ENCODE peak calls at places on chromosomes 5 and 9, in nine cellular contexts. A, E, K, M, Y, B, L, C and G are unnamed samples. For H3K9me3 and H3K27me3, the result is how much of the 10 kb centered on the place peaks cover.

GRCh38 chr5:6758201-6758600 is 45.0 kb downstream of the TENT4A start:
- DNase-seq in A (no peak), E (no peak), K (no peak), M (no peak), Y (no peak), B (no peak), L (no peak), C (peak), G (peak)

GRCh38 chr9:8880031-8880430 is 1080.5 kb upstream of the DMAC1 start:
- DNase-seq in A (no peak), E (no peak), K (no peak), M (no peak), Y (no peak), B (no peak), L (no peak), C (no peak), G (no peak)

GRCh38 chr9:70406446-70406862 is 8.0 kb downstream of the KLF9 start:
- DNase-seq in A (no peak), E (peak), K (no peak), M (peak), Y (no peak), B (no peak), L (no peak), C (no peak), G (no peak)

GRCh38 chr9:120676767-120677402 is 37.4 kb downstream of the MEGF9 start:
- DNase-seq in A (no peak), E (no peak), K (no peak), M (no peak), Y (no peak), B (no peak), L (no peak), C (no peak), G (no peak)

GRCh38 chr5:64166201-64166959 is 737 bp downstream of the RNF180 start:
- DNase-seq in A (no peak), E (no peak), K (no peak), M (no peak), Y (peak), B (peak), L (peak), C (no peak), G (no peak)

GRCh38 chr9:113934826-113935676 is 58.9 kb downstream of the ZNF618 start:
- DNase-seq in A (no peak), E (no peak), K (no peak), M (no peak), Y (no peak), B (peak), L (no peak), C (no peak), G (no peak)

GRCh38 chr5:32443145-32443540 is 1.4 kb downstream of the ZFR start:
- DNase-seq in A (no peak), E (no peak), K (peak), M (no peak), Y (no peak), B (no peak), L (no peak), C (no peak), G (no peak)

GRCh38 chr5:22504411-22504810 is 348.7 kb downstream of the CDH12 start:
- DNase-seq in A (no peak), E (no peak), K (no peak), M (no peak), Y (no peak), B (no peak), L (no peak), C (peak), G (no peak)

GRCh38 chr9:92964981-92965758 is 17.8 kb downstream of the FGD3 start:
- DNase-seq in A (no peak), E (no peak), K (no peak), M (peak), Y (no peak), B (no peak), L (no peak), C (no peak), G (no peak)

GRCh38 chr9:4866239-4866969 is 73.7 kb downstream of the RCL1 start:
- DNase-seq in A (no peak), E (no peak), K (no peak), M (no peak), Y (no peak), B (no peak), L (no peak), C (no peak), G (peak)

GRCh38 chr5:16897284-16897704 is 38.8 kb downstream of the MYO10 start:
- DNase-seq in A (no peak), E (no peak), K (peak), M (no peak), Y (no peak), B (no peak), L (no peak), C (no peak), G (no peak)

GRCh38 chr5:12099296-12099695 is 195.1 kb upstream of the CTNND2 start:
- DNase-seq in A (no peak), E (no peak), K (no peak), M (no peak), Y (no peak), B (no peak), L (no peak), C (no peak), G (no peak)

GRCh38 chr5:168950241-168950951 is 350.5 kb downstream of the SLIT3 start:
- DNase-seq in A (no peak), E (no peak), K (no peak), M (no peak), Y (no peak), B (no peak), L (no peak), C (no peak), G (no peak)

GRCh38 chr9:34380511-34381315 is 4.0 kb upstream of the MYORG start:
- DNase-seq in A (no peak), E (peak), K (no peak), M (peak), Y (peak), B (peak), L (peak), C (no peak), G (peak)

GRCh38 chr9:8014987-8015682 is 215.6 kb upstream of the DMAC1 start:
- DNase-seq in A (no peak), E (no peak), K (no peak), M (no peak), Y (no peak), B (no peak), L (no peak), C (no peak), G (no peak)

GRCh38 chr5:108379722-108380530 is 2.0 kb downstream of the FBXL17 start:
- DNase-seq in A (no peak), E (no peak), K (no peak), M (no peak), Y (no peak), B (no peak), L (no peak), C (no peak), G (no peak)

GRCh38 chr9:74570879-74571512 is 73.9 kb downstream of the RORB start:
- DNase-seq in A (no peak), E (no peak), K (no peak), M (no peak), Y (no peak), B (no peak), L (no peak), C (peak), G (no peak)

GRCh38 chr5:32474201-32474854 is 29.8 kb upstream of the ZFR start:
- DNase-seq in A (no peak), E (no peak), K (no peak), M (peak), Y (no peak), B (no peak), L (no peak), C (no peak), G (no peak)

GRCh38 chr9:30630459-30630858 is 1754.0 kb upstream of the ACO1 start:
- DNase-seq in A (no peak), E (no peak), K (no peak), M (no peak), Y (no peak), B (no peak), L (no peak), C (no peak), G (no peak)

GRCh38 chr9:83583151-83584014 is 39.6 kb upstream of the IDNK start:
- DNase-seq in A (peak), E (peak), K (no peak), M (peak), Y (peak), B (peak), L (peak), C (peak), G (no peak)

GRCh38 chr9:114184071-114184470 is 28.7 kb downstream of the COL27A1 start:
- DNase-seq in A (no peak), E (no peak), K (no peak), M (no peak), Y (no peak), B (no peak), L (no peak), C (no peak), G (no peak)

GRCh38 chr9:115952667-115953316 is 200.8 kb upstream of the PAPPA start:
- DNase-seq in A (no peak), E (no peak), K (peak), M (no peak), Y (no peak), B (no peak), L (no peak), C (no peak), G (no peak)

GRCh38 chr5:124997186-124997893 is 250.9 kb upstream of the ZNF608 start:
- DNase-seq in A (no peak), E (no peak), K (no peak), M (no peak), Y (no peak), B (no peak), L (no peak), C (no peak), G (no peak)
- H3K27ac ChIP-seq in A (no peak), E (no peak), K (peak), M (no peak), Y (no peak), B (no peak), L (no peak), C (no peak), G (no peak)

DNA sequence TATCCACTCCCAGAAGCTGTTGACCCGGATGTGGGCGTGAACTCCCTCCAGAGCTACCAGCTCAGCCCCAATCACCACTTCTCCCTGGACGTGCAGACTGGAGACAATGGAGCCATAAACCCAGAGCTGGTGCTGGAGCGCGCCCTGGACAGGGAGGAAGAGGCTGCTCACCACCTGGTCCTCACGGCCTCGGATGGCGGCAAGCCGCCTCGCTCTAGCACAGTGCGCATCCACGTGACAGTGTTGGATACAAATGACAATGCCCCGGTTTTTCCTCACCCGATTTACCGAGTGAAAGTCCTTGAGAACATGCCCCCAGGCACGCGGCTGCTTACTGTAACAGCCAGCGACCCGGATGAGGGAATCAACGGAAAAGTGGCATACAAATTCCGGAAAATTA is 834 bp downstream of the PCDHGA8 start:
- DNase-seq in A (no peak), E (no peak), K (no peak), M (no peak), Y (no peak), B (no peak), L (no peak), C (no peak), G (no peak)
- H3K9me3 ChIP-seq in A (under half), E (under half), K (under half), M (half or more), Y (under half), B (under half), L (half or more), C (under half), G (under half)

DNA sequence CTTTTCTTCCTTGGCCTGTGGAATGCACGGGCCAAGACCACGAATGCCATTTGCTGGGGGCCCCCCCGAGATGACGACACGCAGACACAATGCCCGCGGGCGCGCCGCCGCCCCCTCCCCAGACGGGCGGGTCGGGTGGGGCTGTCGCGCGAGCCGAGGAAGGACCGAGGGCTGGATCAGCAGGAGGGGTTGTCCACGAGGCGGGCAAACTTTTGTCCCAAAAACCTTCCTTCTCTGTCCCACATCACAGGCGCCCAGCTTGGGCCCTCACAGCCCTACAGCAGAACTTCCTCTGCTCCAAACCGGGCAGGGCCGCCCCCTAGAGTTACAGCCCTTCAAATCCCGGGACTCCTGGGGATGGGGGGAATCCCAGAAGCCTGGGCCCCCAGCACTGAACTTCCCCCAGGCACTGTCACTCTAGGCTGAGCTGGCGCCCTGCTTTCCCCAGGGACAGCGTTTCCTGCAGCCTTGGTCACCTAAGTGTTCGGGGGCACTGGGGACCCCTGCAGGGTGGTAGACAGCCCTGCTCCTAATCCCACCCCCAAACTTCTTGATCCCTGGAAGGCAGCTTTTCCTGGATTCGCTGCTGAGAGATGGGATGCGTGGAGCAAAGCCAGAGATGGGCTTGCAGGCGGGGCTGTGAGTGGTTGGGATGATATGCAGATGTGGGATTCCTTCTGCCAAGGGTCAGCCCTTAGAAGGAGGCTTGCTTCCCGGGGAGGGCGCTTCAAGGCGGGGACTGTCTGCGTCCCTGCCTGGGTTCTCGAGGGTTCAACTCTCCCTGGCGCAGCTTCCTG is 980 bp downstream of the COL5A1 start:
- DNase-seq in A (no peak), E (peak), K (no peak), M (peak), Y (peak), B (peak), L (peak), C (peak), G (peak)
- H3K27me3 ChIP-seq in A (under half), E (under half), K (half or more), M (under half), Y (under half), B (under half), L (under half), C (under half), G (under half)

DNA sequence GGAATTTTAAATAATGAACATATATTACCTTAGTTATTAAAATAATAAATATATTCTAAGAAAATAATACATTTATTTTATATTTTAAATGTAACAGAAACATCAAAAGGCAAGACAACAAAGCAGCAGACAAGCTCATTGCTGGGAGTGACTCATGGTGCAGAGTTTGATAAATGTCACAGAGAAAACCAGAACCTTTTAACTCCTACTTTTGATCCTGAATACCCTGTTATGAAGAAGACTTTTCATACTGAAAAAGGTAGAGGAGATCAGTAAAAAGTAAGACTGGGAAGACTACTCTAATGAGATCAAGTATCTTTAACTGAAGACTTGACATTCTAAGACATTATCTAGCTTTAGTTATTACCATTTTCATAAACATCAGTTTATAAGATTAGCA is 99.0 kb upstream of the GNA14 start:
- DNase-seq in A (no peak), E (no peak), K (no peak), M (no peak), Y (no peak), B (no peak), L (no peak), C (no peak), G (no peak)
- H3K27ac ChIP-seq in A (no peak), E (no peak), K (no peak), M (no peak), Y (no peak), B (no peak), L (no peak), C (no peak), G (no peak)

DNA sequence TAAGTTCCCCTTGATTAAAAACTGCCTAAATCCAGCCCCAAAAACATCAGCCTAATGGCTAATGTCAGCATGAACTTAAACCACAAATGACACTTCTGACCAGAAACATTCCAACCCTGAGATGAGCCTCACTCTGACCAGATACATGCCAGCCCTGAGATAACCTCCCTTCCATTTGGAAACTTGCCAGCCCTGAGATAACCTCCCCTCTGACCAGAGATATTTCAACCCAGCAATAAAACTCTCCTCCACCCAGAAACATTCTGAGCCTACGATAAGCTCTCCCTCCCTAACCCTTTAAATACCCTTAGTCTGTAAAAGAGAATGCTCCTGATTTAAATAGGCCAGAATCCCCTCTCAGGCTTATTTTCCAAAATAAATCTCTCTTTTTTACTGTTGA is 1035.7 kb upstream of the NUDT12 start:
- DNase-seq in A (no peak), E (no peak), K (no peak), M (no peak), Y (no peak), B (no peak), L (no peak), C (no peak), G (no peak)
- H3K9me3 ChIP-seq in A (under half), E (under half), K (under half), M (under half), Y (under half), B (under half), L (under half), C (under half), G (under half)

DNA sequence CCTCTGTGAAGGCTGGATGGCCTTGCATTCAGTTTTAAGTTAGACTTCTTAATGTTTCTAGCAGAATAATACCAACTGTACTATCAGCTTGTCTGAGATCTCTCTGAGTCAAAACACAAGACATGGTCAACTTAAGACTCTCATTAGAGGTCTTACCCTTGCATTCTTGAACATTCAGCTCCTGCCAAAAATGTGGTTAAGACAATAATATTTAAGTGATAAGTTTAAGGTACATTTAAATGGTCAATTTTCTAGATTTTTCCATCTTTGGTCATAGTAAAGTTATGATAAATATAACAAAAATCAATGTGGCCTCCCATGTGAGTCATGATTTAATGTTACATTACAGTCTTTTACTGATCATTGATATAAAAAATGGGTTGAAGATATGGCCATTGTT is 75.0 kb downstream of the NR2F1 start:
- DNase-seq in A (no peak), E (no peak), K (no peak), M (no peak), Y (no peak), B (no peak), L (no peak), C (no peak), G (no peak)
- H3K27me3 ChIP-seq in A (under half), E (under half), K (under half), M (under half), Y (under half), B (under half), L (under half), C (under half), G (under half)

DNA sequence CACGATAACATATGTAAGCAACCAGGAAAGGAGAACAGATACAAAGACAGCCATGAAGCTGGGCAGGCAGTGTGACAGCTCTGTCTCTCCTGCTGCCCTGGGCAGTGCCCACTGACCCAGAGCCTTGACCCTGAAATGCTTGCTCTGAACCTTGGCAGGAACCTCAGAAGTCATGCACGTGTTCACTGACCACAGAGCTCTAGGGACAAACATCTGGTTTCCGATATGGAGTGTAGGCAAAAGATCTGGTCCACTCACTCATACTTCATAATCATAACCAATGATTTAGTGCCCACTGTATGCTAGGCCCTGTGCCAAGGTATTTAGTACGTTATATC is 102.6 kb downstream of the FSTL4 start:
- DNase-seq in A (no peak), E (no peak), K (no peak), M (no peak), Y (no peak), B (no peak), L (no peak), C (no peak), G (no peak)
- H3K27ac ChIP-seq in A (no peak), E (no peak), K (peak), M (no peak), Y (no peak), B (no peak), L (no peak), C (no peak), G (no peak)